ENCODE peak calls at places on chromosome 12, in four cellular contexts. J is kidney tubule cell, H is kidney epithelial cell, S is Ammon's horn. Q is an unnamed sample.

GRCh38 chr12:52870361-52871290 is 21.8 kb upstream of the KRT78 start:
- DNase-seq in J (peak), H (no peak), S (peak), Q (no peak)

GRCh38 chr12:104790296-104791125 is 167.6 kb downstream of the SLC41A2 start:
- DNase-seq in J (peak), H (no peak), S (peak), Q (no peak)

GRCh38 chr12:95200128-95200973 is 16.9 kb downstream of the FGD6 start:
- DNase-seq in J (no peak), H (no peak), S (no peak), Q (no peak)

GRCh38 chr12:54549774-54550451 is 512 bp downstream of the PDE1B start:
- DNase-seq in J (peak), H (no peak), S (no peak), Q (no peak)

GRCh38 chr12:2396448-2396871 is 343.7 kb downstream of the CACNA1C start:
- DNase-seq in J (no peak), H (no peak), S (no peak), Q (peak)

GRCh38 chr12:6199211-6199530 is 1.0 kb upstream of the CD9 start:
- DNase-seq in J (no peak), H (no peak), S (no peak), Q (no peak)

GRCh38 chr12:95857799-95858198 is 953 bp upstream of the SNRPF start:
- DNase-seq in J (no peak), H (no peak), S (no peak), Q (no peak)

GRCh38 chr12:90938451-90938850 is 16.5 kb downstream of the CCER1 start:
- DNase-seq in J (peak), H (peak), S (no peak), Q (no peak)

GRCh38 chr12:219891-220352 is 6.0 kb upstream of the SLC6A12 start:
- DNase-seq in J (peak), H (no peak), S (peak), Q (no peak)

GRCh38 chr12:93156091-93156490 is 221.6 kb upstream of the NUDT4 start:
- DNase-seq in J (no peak), H (no peak), S (peak), Q (no peak)

GRCh38 chr12:56991319-56991906 is 14.9 kb downstream of the ZBTB39 start:
- DNase-seq in J (peak), H (no peak), S (peak), Q (peak)